ENCODE peak calls at places on chromosome 18, in five cellular contexts. K, X, Z, J and W are unnamed samples.

GRCh38 chr18:79923896-79924585 is 27.4 kb downstream of the SLC66A2 start:
- DNase-seq in K (no peak), X (no peak), Z (no peak), J (no peak), W (no peak)

GRCh38 chr18:50507120-50507590 is 52.7 kb upstream of the MAPK4 start:
- DNase-seq in K (no peak), X (no peak), Z (no peak), J (peak), W (no peak)

GRCh38 chr18:68713791-68714190 is 1.1 kb downstream of the TMX3 start:
- DNase-seq in K (no peak), X (no peak), Z (no peak), J (no peak), W (no peak)

GRCh38 chr18:4399929-4400328 is 55.2 kb downstream of the DLGAP1 start:
- DNase-seq in K (no peak), X (no peak), Z (no peak), J (no peak), W (no peak)

GRCh38 chr18:34709104-34709503 is 994 bp upstream of the DTNA start:
- DNase-seq in K (peak), X (no peak), Z (peak), J (no peak), W (no peak)

GRCh38 chr18:23194150-23194968 is 59.1 kb downstream of the CABLES1 start:
- DNase-seq in K (no peak), X (no peak), Z (peak), J (no peak), W (no peak)

GRCh38 chr18:76821875-76822509 is 365 bp upstream of the ZNF236 start:
- DNase-seq in K (no peak), X (peak), Z (peak), J (peak), W (no peak)

GRCh38 chr18:6333981-6334380 is 80.7 kb downstream of the L3MBTL4 start:
- DNase-seq in K (no peak), X (no peak), Z (no peak), J (no peak), W (no peak)

GRCh38 chr18:8300749-8301148 is 308.5 kb upstream of the RAB12 start:
- DNase-seq in K (no peak), X (no peak), Z (no peak), J (no peak), W (no peak)

GRCh38 chr18:76274470-76275289 is 220.4 kb downstream of the ZNF516 start:
- DNase-seq in K (no peak), X (no peak), Z (no peak), J (peak), W (no peak)

GRCh38 chr18:44231936-44232335 is 448.8 kb upstream of the SETBP1 start:
- DNase-seq in K (no peak), X (no peak), Z (no peak), J (no peak), W (no peak)

GRCh38 chr18:2971741-2972552 is 41.0 kb downstream of the LPIN2 start:
- DNase-seq in K (no peak), X (peak), Z (peak), J (no peak), W (no peak)

GRCh38 chr18:58669731-58670379 is 1.4 kb upstream of the MALT1 start:
- DNase-seq in K (no peak), X (no peak), Z (peak), J (no peak), W (no peak)

GRCh38 chr18:4017479-4017878 is 437.6 kb downstream of the DLGAP1 start:
- DNase-seq in K (no peak), X (no peak), Z (no peak), J (peak), W (no peak)

GRCh38 chr18:13221821-13222220 is 3.3 kb downstream of the LDLRAD4 start:
- DNase-seq in K (peak), X (no peak), Z (peak), J (no peak), W (no peak)

GRCh38 chr18:50578030-50578429 is 18.1 kb downstream of the MAPK4 start:
- DNase-seq in K (no peak), X (no peak), Z (no peak), J (no peak), W (no peak)

GRCh38 chr18:76446746-76447267 is 48.2 kb downstream of the ZNF516 start:
- DNase-seq in K (no peak), X (no peak), Z (no peak), J (no peak), W (no peak)

GRCh38 chr18:50161806-50162205 is 33.1 kb downstream of the MYO5B start:
- DNase-seq in K (no peak), X (no peak), Z (no peak), J (no peak), W (no peak)

GRCh38 chr18:60347526-60348045 is 25.0 kb downstream of the MC4R start:
- DNase-seq in K (no peak), X (no peak), Z (peak), J (no peak), W (no peak)

GRCh38 chr18:8084160-8084559 is 517.0 kb downstream of the PTPRM start:
- DNase-seq in K (no peak), X (no peak), Z (peak), J (peak), W (no peak)

GRCh38 chr18:78780719-78781600 is 198.7 kb upstream of the SALL3 start:
- DNase-seq in K (no peak), X (peak), Z (no peak), J (no peak), W (no peak)

GRCh38 chr18:28706397-28706796 is 529.5 kb upstream of the CDH2 start:
- DNase-seq in K (no peak), X (no peak), Z (no peak), J (no peak), W (no peak)

GRCh38 chr18:12882416-12882815 is 1.6 kb downstream of the PTPN2 start:
- DNase-seq in K (no peak), X (no peak), Z (peak), J (no peak), W (no peak)

GRCh38 chr18:57428221-57429150 is 6.7 kb upstream of the ONECUT2 start:
- DNase-seq in K (no peak), X (peak), Z (no peak), J (no peak), W (no peak)

GRCh38 chr18:36386150-36386920 is 88.8 kb downstream of the FHOD3 start:
- DNase-seq in K (no peak), X (no peak), Z (no peak), J (no peak), W (no peak)

GRCh38 chr18:323253-323622 is 55.4 kb upstream of the THOC1 start:
- DNase-seq in K (peak), X (no peak), Z (peak), J (no peak), W (no peak)

GRCh38 chr18:44680271-44681038 is at the start of gene SETBP1:
- DNase-seq in K (no peak), X (peak), Z (peak), J (peak), W (peak)

GRCh38 chr18:59604877-59605276 is 92.3 kb downstream of the CCBE1 start:
- DNase-seq in K (no peak), X (no peak), Z (no peak), J (no peak), W (no peak)

GRCh38 chr18:74226156-74226555 is 65.6 kb downstream of the CYB5A start:
- DNase-seq in K (no peak), X (no peak), Z (no peak), J (no peak), W (no peak)

GRCh38 chr18:29176681-29177080 is 999.8 kb upstream of the CDH2 start:
- DNase-seq in K (no peak), X (no peak), Z (no peak), J (no peak), W (no peak)

GRCh38 chr18:54932472-54932871 is 26.8 kb downstream of the CCDC68 start:
- DNase-seq in K (no peak), X (no peak), Z (no peak), J (no peak), W (no peak)

GRCh38 chr18:13264986-13265900 is 46.7 kb downstream of the LDLRAD4 start:
- DNase-seq in K (no peak), X (no peak), Z (no peak), J (no peak), W (no peak)

GRCh38 chr18:11419336-11419735 is 190.1 kb upstream of the SLC35G4 start:
- DNase-seq in K (no peak), X (no peak), Z (no peak), J (no peak), W (no peak)

GRCh38 chr18:13500891-13501887 is 225.2 kb downstream of the FAM210A start:
- DNase-seq in K (peak), X (no peak), Z (peak), J (no peak), W (peak)

GRCh38 chr18:75160315-75160714 is 48.6 kb downstream of the PTGR3 start:
- DNase-seq in K (no peak), X (peak), Z (no peak), J (no peak), W (no peak)

GRCh38 chr18:27363918-27364317 is 178.8 kb upstream of the CHST9 start:
- DNase-seq in K (no peak), X (no peak), Z (peak), J (peak), W (no peak)
- TF ChIP-seq CTCF in K (no peak), X (no peak), Z (peak), J (peak), W (no peak)

GRCh38 chr18:48028081-48028480 is 97.6 kb upstream of the SMAD2 start:
- DNase-seq in K (no peak), X (no peak), Z (no peak), J (no peak), W (no peak)
- TF ChIP-seq CTCF in K (peak), X (no peak), Z (peak), J (peak), W (no peak)

DNA sequence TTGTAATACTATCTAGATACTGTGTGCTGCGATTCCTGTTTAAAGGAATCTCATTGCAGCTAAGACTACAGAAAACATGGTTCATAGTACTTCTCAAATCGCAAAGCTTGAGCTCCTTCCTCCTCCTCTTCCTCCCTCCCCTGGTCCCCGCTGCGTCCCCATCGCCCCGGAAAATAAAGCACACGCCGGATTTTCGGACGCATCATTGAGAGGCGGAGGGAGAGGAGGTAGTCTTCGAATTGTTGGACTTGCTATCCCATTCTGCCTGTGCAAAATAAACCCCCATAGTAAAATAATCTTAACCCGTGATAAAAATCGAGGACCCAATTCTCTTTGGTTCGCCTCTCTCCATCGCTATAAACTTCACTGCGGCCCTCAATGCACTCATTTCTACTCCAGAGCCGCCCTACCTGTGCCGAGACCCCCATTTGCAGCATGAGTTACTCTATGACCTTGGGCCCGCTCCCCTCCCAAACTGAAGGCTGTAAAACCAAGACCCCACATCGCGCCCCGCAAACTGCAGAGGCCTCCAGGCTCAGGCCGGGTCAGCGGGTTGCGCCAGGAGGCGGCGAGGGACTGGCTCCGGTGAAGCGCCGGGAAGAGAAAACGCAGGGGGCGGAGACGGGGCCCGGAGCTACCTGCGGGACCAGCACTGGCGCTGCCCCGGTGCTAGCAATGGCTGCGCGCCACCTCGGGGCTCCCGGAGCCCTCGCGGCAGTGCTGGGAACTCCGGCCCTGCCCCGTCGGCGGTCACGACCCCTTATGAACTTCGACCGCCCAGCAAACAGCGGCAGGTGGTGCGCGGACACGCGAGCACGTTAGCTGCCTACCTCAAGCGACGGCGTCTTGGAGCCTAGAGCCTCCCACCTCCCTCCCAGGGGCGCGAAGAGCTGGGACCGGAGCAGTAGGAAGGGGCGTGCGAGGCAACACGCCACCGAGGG is 649 bp downstream of the ESCO1 start:
- DNase-seq in K (no peak), X (peak), Z (peak), J (peak), W (no peak)
- TF ChIP-seq CTCF in K (peak), X (no peak), Z (no peak), J (no peak), W (no peak)

GRCh38 chr18:32018331-32019250 is at the start of gene RNF125:
- DNase-seq in K (peak), X (peak), Z (peak), J (peak), W (peak)
- TF ChIP-seq CTCF in K (no peak), X (peak), Z (no peak), J (no peak), W (no peak)

DNA sequence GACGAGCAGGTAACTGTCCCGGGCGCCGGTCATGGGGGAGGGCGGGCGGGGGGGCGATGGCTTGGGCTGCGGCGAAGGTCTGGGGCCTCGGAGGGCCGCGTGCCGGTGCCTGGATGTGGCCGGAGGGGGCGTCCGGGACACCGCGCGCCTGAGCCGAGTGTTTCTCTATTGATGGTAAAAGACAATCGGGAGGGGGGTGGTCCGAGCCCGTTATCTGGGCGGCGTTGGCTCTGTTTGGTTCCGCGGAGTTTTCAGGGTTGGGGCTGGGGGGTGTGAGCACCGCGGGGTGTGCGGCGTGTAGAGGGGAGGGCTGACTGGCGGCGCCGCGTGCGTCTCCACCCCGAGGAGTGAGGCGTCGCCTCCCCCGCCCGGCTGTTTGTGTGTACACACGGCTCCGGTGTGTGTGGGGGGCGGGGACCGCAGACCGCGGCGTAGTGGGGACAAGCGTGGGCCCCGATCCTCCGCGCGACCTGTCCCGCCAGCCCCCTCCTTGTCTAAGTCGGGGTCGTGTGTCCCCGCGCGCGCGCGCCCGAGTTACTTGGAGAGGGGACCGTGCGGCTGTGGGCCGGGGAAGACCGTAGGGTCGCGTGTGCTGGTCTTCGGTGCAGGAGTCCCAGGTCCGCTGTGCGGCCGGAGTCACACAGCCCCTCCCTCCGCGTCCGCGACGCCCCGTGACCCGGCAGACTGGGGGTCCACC is 1.6 kb downstream of the CTIF start:
- DNase-seq in K (no peak), X (peak), Z (peak), J (peak), W (no peak)
- TF ChIP-seq CTCF in K (peak), X (no peak), Z (peak), J (peak), W (peak)

GRCh38 chr18:47050468-47050867 is 15.0 kb upstream of the ELOA2 start:
- DNase-seq in K (no peak), X (no peak), Z (peak), J (peak), W (no peak)
- TF ChIP-seq CTCF in K (peak), X (peak), Z (peak), J (peak), W (peak)

DNA sequence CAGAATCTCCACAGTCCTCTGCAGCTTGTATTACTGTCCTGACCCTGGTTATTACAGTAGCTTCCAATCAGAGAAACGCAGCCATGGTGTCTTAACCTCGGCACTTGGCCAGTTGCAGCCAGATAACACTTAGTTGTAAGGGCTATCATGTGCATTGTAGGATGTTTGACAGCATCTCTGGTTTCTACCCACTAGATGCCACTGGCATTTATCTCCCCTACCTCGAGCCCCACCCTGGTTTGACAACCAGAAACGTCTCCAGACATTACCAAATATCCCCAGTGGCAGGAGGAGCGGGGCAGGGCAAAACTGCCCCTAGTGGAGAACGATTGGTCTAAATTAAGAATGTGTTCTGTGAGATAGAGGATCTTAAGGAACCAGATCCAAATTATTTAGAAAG is 13.1 kb downstream of the DSG2 start:
- DNase-seq in K (no peak), X (no peak), Z (no peak), J (no peak), W (no peak)
- TF ChIP-seq CTCF in K (no peak), X (no peak), Z (no peak), J (peak), W (no peak)

GRCh38 chr18:47180765-47181164 is 4.6 kb upstream of the IER3IP1 start:
- DNase-seq in K (no peak), X (no peak), Z (no peak), J (no peak), W (no peak)

GRCh38 chr18:47174545-47175116 is 1.5 kb downstream of the IER3IP1 start:
- DNase-seq in K (no peak), X (no peak), Z (no peak), J (no peak), W (no peak)

GRCh38 chr18:47172476-47172875 is 3.7 kb downstream of the IER3IP1 start:
- DNase-seq in K (no peak), X (no peak), Z (no peak), J (no peak), W (no peak)

GRCh38 chr18:47175283-47175894 is 775 bp downstream of the IER3IP1 start:
- DNase-seq in K (no peak), X (no peak), Z (no peak), J (no peak), W (no peak)

GRCh38 chr18:47175895-47176575 is at the start of gene IER3IP1:
- DNase-seq in K (peak), X (peak), Z (peak), J (peak), W (peak)
- TF ChIP-seq CTCF in K (peak), X (peak), Z (no peak), J (no peak), W (no peak)

DNA sequence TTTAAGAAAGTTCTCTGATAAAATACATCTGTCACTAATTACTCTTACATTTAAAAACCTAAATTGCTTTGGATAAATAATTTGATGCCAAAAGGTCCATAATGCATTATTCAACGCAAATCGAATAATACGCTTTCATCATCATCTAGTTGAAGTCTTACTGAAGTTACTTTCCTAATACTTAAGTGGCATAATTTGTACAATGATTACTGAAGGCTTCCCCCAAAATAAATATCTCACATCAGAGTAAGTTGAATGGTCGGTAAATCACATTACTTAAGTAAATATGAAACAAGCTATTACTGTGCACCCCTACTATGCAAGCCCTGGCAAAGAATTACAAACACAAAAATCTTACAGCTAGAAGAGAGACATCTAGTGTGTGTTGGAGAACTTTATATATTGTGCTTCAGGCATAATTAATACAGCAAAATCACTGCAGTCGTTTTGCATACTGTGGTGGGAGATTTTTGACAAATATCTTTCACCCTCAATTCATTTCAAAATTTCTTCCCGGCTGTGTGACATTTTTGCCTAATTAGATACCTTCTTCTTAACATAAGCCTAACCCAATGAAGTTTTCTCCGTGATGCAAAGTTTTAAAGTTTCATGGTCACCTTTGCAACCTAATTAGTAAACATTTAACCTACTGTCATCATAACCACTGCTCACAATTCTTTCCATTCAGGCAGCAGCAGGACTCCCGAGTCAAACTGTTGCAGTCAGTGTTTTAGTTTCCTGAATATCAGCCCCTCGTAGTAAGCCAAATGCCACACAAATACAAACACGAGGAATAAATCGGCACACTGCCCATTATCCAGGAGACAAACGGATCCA is 106.0 kb upstream of the KCTD1 start:
- DNase-seq in K (no peak), X (no peak), Z (no peak), J (no peak), W (no peak)
- TF ChIP-seq CTCF in K (no peak), X (no peak), Z (no peak), J (no peak), W (no peak)